ENCODE peak calls at places on chromosomes 13 and 19, in ten cellular contexts. One of them, this sample, is unnamed.

GRCh38 chr19:49596407-49596806 is 5.4 kb downstream of the PRR12 start:
- DNase-seq in gastrocnemius medialis: no peak
- DNase-seq in SHP77: no peak
- DNase-seq in stimulated activated CD4-positive, alpha-beta T cell treated with anti-CD3 and anti-CD28 coated beads, Interleukin-4, amount 100 ng/mL, for 24 hours: no peak
- DNase-seq in HT-29: no peak
- DNase-seq in psoas muscle: no peak
- DNase-seq in cardiac muscle cell: no peak
- DNase-seq in CD8-positive, alpha-beta T cell: no peak
- DNase-seq in A549: no peak
- DNase-seq in M059J: no peak
- DNase-seq in this sample: no peak

GRCh38 chr19:604355-604754 is 14.7 kb downstream of the HCN2 start:
- DNase-seq in gastrocnemius medialis: no peak
- DNase-seq in SHP77: no peak
- DNase-seq in stimulated activated CD4-positive, alpha-beta T cell treated with anti-CD3 and anti-CD28 coated beads, Interleukin-4, amount 100 ng/mL, for 24 hours: peak
- DNase-seq in HT-29: peak
- DNase-seq in psoas muscle: no peak
- DNase-seq in cardiac muscle cell: no peak
- DNase-seq in CD8-positive, alpha-beta T cell: no peak
- DNase-seq in A549: peak
- DNase-seq in M059J: no peak
- DNase-seq in this sample: no peak

GRCh38 chr13:110388141-110388943 is 81.3 kb downstream of the COL4A2 start:
- DNase-seq in gastrocnemius medialis: no peak
- DNase-seq in SHP77: no peak
- DNase-seq in stimulated activated CD4-positive, alpha-beta T cell treated with anti-CD3 and anti-CD28 coated beads, Interleukin-4, amount 100 ng/mL, for 24 hours: no peak
- DNase-seq in HT-29: no peak
- DNase-seq in psoas muscle: peak
- DNase-seq in cardiac muscle cell: no peak
- DNase-seq in CD8-positive, alpha-beta T cell: no peak
- DNase-seq in A549: no peak
- DNase-seq in M059J: peak
- DNase-seq in this sample: no peak

GRCh38 chr13:86741762-86742285 is 929.3 kb upstream of the SLITRK5 start:
- DNase-seq in gastrocnemius medialis: no peak
- DNase-seq in SHP77: no peak
- DNase-seq in stimulated activated CD4-positive, alpha-beta T cell treated with anti-CD3 and anti-CD28 coated beads, Interleukin-4, amount 100 ng/mL, for 24 hours: no peak
- DNase-seq in HT-29: no peak
- DNase-seq in psoas muscle: no peak
- DNase-seq in cardiac muscle cell: no peak
- DNase-seq in CD8-positive, alpha-beta T cell: no peak
- DNase-seq in A549: no peak
- DNase-seq in M059J: no peak
- DNase-seq in this sample: no peak

GRCh38 chr19:10112895-10113591 is 1.6 kb downstream of the P2RY11 start:
- DNase-seq in gastrocnemius medialis: no peak
- DNase-seq in SHP77: peak
- DNase-seq in stimulated activated CD4-positive, alpha-beta T cell treated with anti-CD3 and anti-CD28 coated beads, Interleukin-4, amount 100 ng/mL, for 24 hours: peak
- DNase-seq in HT-29: peak
- DNase-seq in psoas muscle: peak
- DNase-seq in cardiac muscle cell: peak
- DNase-seq in CD8-positive, alpha-beta T cell: peak
- DNase-seq in A549: peak
- DNase-seq in M059J: no peak
- DNase-seq in this sample: no peak

GRCh38 chr13:99610702-99611289 is 109.5 kb downstream of the TM9SF2 start:
- DNase-seq in gastrocnemius medialis: no peak
- DNase-seq in SHP77: no peak
- DNase-seq in stimulated activated CD4-positive, alpha-beta T cell treated with anti-CD3 and anti-CD28 coated beads, Interleukin-4, amount 100 ng/mL, for 24 hours: no peak
- DNase-seq in HT-29: no peak
- DNase-seq in psoas muscle: no peak
- DNase-seq in cardiac muscle cell: no peak
- DNase-seq in CD8-positive, alpha-beta T cell: no peak
- DNase-seq in A549: no peak
- DNase-seq in M059J: peak
- DNase-seq in this sample: no peak

GRCh38 chr19:35773020-35773809 is 2.1 kb upstream of the ARHGAP33 start:
- DNase-seq in gastrocnemius medialis: no peak
- DNase-seq in SHP77: no peak
- DNase-seq in stimulated activated CD4-positive, alpha-beta T cell treated with anti-CD3 and anti-CD28 coated beads, Interleukin-4, amount 100 ng/mL, for 24 hours: no peak
- DNase-seq in HT-29: peak
- DNase-seq in psoas muscle: no peak
- DNase-seq in cardiac muscle cell: no peak
- DNase-seq in CD8-positive, alpha-beta T cell: no peak
- DNase-seq in A549: peak
- DNase-seq in M059J: peak
- DNase-seq in this sample: no peak

GRCh38 chr19:1567116-1567847 is 843 bp downstream of the MEX3D start:
- DNase-seq in gastrocnemius medialis: no peak
- DNase-seq in SHP77: no peak
- DNase-seq in stimulated activated CD4-positive, alpha-beta T cell treated with anti-CD3 and anti-CD28 coated beads, Interleukin-4, amount 100 ng/mL, for 24 hours: no peak
- DNase-seq in HT-29: peak
- DNase-seq in psoas muscle: no peak
- DNase-seq in cardiac muscle cell: no peak
- DNase-seq in CD8-positive, alpha-beta T cell: no peak
- DNase-seq in A549: no peak
- DNase-seq in M059J: peak
- DNase-seq in this sample: no peak

GRCh38 chr13:113410472-113411201 is 42.7 kb downstream of the ADPRHL1 start:
- DNase-seq in gastrocnemius medialis: peak
- DNase-seq in SHP77: no peak
- DNase-seq in stimulated activated CD4-positive, alpha-beta T cell treated with anti-CD3 and anti-CD28 coated beads, Interleukin-4, amount 100 ng/mL, for 24 hours: no peak
- DNase-seq in HT-29: peak
- DNase-seq in psoas muscle: peak
- DNase-seq in cardiac muscle cell: no peak
- DNase-seq in CD8-positive, alpha-beta T cell: no peak
- DNase-seq in A549: peak
- DNase-seq in M059J: peak
- DNase-seq in this sample: no peak

GRCh38 chr13:102769679-102770078 is 3.9 kb downstream of the TEX30 start:
- DNase-seq in gastrocnemius medialis: no peak
- DNase-seq in SHP77: no peak
- DNase-seq in stimulated activated CD4-positive, alpha-beta T cell treated with anti-CD3 and anti-CD28 coated beads, Interleukin-4, amount 100 ng/mL, for 24 hours: no peak
- DNase-seq in HT-29: no peak
- DNase-seq in psoas muscle: no peak
- DNase-seq in cardiac muscle cell: no peak
- DNase-seq in CD8-positive, alpha-beta T cell: no peak
- DNase-seq in A549: no peak
- DNase-seq in M059J: peak
- DNase-seq in this sample: peak

GRCh38 chr13:92843549-92843948 is 383.1 kb upstream of the GPC6 start:
- DNase-seq in gastrocnemius medialis: no peak
- DNase-seq in SHP77: peak
- DNase-seq in stimulated activated CD4-positive, alpha-beta T cell treated with anti-CD3 and anti-CD28 coated beads, Interleukin-4, amount 100 ng/mL, for 24 hours: no peak
- DNase-seq in HT-29: no peak
- DNase-seq in psoas muscle: no peak
- DNase-seq in cardiac muscle cell: no peak
- DNase-seq in CD8-positive, alpha-beta T cell: no peak
- DNase-seq in A549: no peak
- DNase-seq in M059J: peak
- DNase-seq in this sample: no peak

GRCh38 chr13:67133476-67133875 is 96.7 kb downstream of the PCDH9 start:
- DNase-seq in gastrocnemius medialis: no peak
- DNase-seq in SHP77: no peak
- DNase-seq in stimulated activated CD4-positive, alpha-beta T cell treated with anti-CD3 and anti-CD28 coated beads, Interleukin-4, amount 100 ng/mL, for 24 hours: no peak
- DNase-seq in HT-29: no peak
- DNase-seq in psoas muscle: no peak
- DNase-seq in cardiac muscle cell: no peak
- DNase-seq in CD8-positive, alpha-beta T cell: no peak
- DNase-seq in A549: no peak
- DNase-seq in M059J: no peak
- DNase-seq in this sample: no peak

GRCh38 chr19:42471554-42472249 is 29.0 kb upstream of the CXCL17 start:
- DNase-seq in gastrocnemius medialis: no peak
- DNase-seq in SHP77: no peak
- DNase-seq in stimulated activated CD4-positive, alpha-beta T cell treated with anti-CD3 and anti-CD28 coated beads, Interleukin-4, amount 100 ng/mL, for 24 hours: no peak
- DNase-seq in HT-29: peak
- DNase-seq in psoas muscle: no peak
- DNase-seq in cardiac muscle cell: no peak
- DNase-seq in CD8-positive, alpha-beta T cell: no peak
- DNase-seq in A549: no peak
- DNase-seq in M059J: peak
- DNase-seq in this sample: no peak